ENCODE peak calls at places on chromosome 7, in four cellular contexts. X is heart left ventricle, W is astrocyte, L is GM23248. S is an unnamed sample.

GRCh38 chr7:43648725-43649406 is 66.0 kb downstream of the STK17A start:
- DNase-seq in L (peak; percentile 73), X (no peak), W (peak; percentile 97), S (no peak)

GRCh38 chr7:97298561-97298960 is 181.1 kb downstream of the SDHAF3 start:
- DNase-seq in L (no peak), X (no peak), W (peak; percentile 2), S (no peak)

GRCh38 chr7:92412745-92413144 is 34.5 kb upstream of the GATAD1 start:
- DNase-seq in L (no peak), W (no peak), X (no peak), S (no peak)

GRCh38 chr7:85205754-85206153 is 18.9 kb upstream of the SEMA3D start:
- DNase-seq in L (no peak), X (no peak), W (no peak), S (no peak)

GRCh38 chr7:90250601-90251303 is 5.8 kb downstream of the CFAP69 start:
- DNase-seq in L (peak; percentile 86), X (no peak), W (peak; percentile 57), S (no peak)

GRCh38 chr7:2242541-2243482 is 786 bp downstream of the NUDT1 start:
- DNase-seq in W (no peak), X (no peak), L (peak; percentile 69), S (no peak)

GRCh38 chr7:27262121-27262520 is 19.5 kb downstream of the EVX1 start:
- DNase-seq in W (no peak), X (no peak), L (peak; percentile 40), S (no peak)

GRCh38 chr7:95897557-95898183 is 125.3 kb downstream of the DYNC1I1 start:
- DNase-seq in L (no peak), W (no peak), X (no peak), S (no peak)

GRCh38 chr7:51827641-51828040 is 511.0 kb upstream of the COBL start:
- DNase-seq in L (no peak), W (no peak), X (no peak), S (no peak)

GRCh38 chr7:128322040-128322643 is 21.6 kb downstream of the RBM28 start:
- DNase-seq in L (peak; percentile 78), W (peak; percentile 28), X (no peak), S (no peak)

GRCh38 chr7:29538322-29538874 is 25.2 kb upstream of the PRR15 start:
- DNase-seq in W (no peak), L (no peak), X (no peak), S (no peak)

GRCh38 chr7:28988818-28989595 is 30.9 kb upstream of the TRIL start:
- DNase-seq in X (no peak), L (peak; percentile 97), W (peak; percentile 98), S (no peak)

GRCh38 chr7:55516399-55516798 is 55.9 kb downstream of the VOPP1 start:
- DNase-seq in L (no peak), X (no peak), W (no peak), S (no peak)

GRCh38 chr7:121083138-121083789 is 94.8 kb downstream of the CPED1 start:
- DNase-seq in L (peak; percentile 87), X (no peak), W (peak; percentile 75), S (no peak)

GRCh38 chr7:87231243-87231642 is 11.7 kb upstream of the TMEM243 start:
- DNase-seq in W (no peak), L (no peak), X (peak; percentile 20), S (no peak)

GRCh38 chr7:107701191-107701590 is 40.6 kb downstream of the SLC26A4 start:
- DNase-seq in X (no peak), W (no peak), L (no peak), S (no peak)

GRCh38 chr7:142939226-142939910 is at the start of gene LLCFC1:
- DNase-seq in L (no peak), W (no peak), X (no peak), S (peak; percentile 52)

GRCh38 chr7:29878081-29878688 is 71.9 kb downstream of the WIPF3 start:
- DNase-seq in W (peak; percentile 12), X (no peak), L (peak; percentile 67), S (no peak)

GRCh38 chr7:140990193-140990962 is 24.4 kb downstream of the MRPS33 start:
- DNase-seq in W (no peak), X (no peak), L (no peak), S (no peak)

GRCh38 chr7:106552645-106553445 is 108.1 kb downstream of the CCDC71L start:
- DNase-seq in W (no peak), L (no peak), X (no peak), S (no peak)

GRCh38 chr7:149879801-149880738 is 6.3 kb downstream of the ATP6V0E2 start:
- DNase-seq in W (no peak), L (no peak), X (peak; percentile 17), S (no peak)

GRCh38 chr7:79692015-79692414 is 238.5 kb upstream of the MAGI2 start:
- DNase-seq in X (no peak), W (peak; percentile 79), L (peak; percentile 83), S (no peak)

GRCh38 chr7:47657126-47657525 is 75.2 kb upstream of the TNS3 start:
- DNase-seq in W (no peak), L (no peak), X (no peak), S (no peak)

GRCh38 chr7:109387530-109387929 is 817.9 kb downstream of the DNAJB9 start:
- DNase-seq in L (no peak), W (no peak), X (no peak), S (no peak)

GRCh38 chr7:78083466-78084120 is 285.0 kb downstream of the PHTF2 start:
- DNase-seq in L (no peak), X (no peak), W (peak; percentile 31), S (no peak)

GRCh38 chr7:138350701-138351357 is 109.2 kb upstream of the TRIM24 start:
- DNase-seq in L (no peak), W (peak; percentile 10), X (no peak), S (no peak)

GRCh38 chr7:15977663-15978062 is 291.2 kb upstream of the MEOX2 start:
- DNase-seq in W (peak; percentile 73), L (peak; percentile 51), X (no peak), S (no peak)

GRCh38 chr7:71419546-71420337 is 287.8 kb downstream of the GALNT17 start:
- DNase-seq in L (no peak), W (no peak), X (no peak), S (no peak)

GRCh38 chr7:158362001-158362400 is 225.6 kb downstream of the PTPRN2 start:
- DNase-seq in L (no peak), X (no peak), W (no peak), S (no peak)

GRCh38 chr7:47314728-47315601 is 266.9 kb downstream of the TNS3 start:
- DNase-seq in L (peak; percentile 53), W (peak; percentile 89), X (peak; percentile 66), S (no peak)

GRCh38 chr7:135597181-135597925 is 39.6 kb downstream of the NUP205 start:
- DNase-seq in L (peak; percentile 71), W (peak; percentile 45), X (no peak), S (no peak)

DNA sequence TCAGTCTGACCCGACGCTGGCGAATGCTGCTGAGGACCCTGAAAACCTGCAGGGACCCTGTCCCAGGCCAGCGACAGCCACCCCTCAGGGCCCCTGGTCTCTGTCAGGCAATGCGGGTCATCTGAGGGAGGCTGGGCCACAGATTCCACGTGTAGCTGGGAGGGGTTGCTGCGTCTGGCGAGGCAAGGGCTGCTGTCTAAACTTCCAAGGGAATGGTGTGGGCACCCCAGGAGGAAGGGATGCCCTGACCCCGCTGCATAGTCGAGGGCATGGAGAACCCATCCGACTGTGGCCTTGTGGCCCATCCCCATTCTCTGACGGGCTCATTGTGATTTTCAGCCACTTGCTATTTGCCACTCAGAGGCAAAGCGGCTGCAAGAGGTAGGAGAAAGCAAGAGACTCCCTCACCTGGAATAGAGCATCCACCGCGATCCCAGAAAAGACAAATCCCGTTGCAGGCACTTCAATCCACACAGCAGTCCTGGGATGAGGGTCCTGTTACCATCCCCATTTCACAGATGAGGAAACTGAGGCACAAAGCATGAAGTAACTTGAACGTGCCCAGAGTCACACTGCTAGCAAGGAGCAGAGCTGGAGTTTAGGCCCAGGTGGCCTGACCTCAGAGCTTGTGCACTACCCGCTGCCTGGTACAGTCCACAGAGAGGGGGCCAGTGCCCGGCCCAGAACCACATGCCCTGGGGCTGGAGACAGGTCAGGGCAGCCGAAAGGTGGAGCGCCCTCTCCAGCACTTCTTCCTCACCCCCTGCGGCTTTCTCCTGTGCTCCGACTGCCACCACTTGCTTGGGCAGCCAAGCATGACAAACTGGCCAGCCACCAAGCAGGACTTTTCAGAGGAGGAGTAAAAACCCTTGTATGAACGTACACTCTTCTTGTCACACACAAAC is 163.8 kb upstream of the KLF14 start:
- DNase-seq in W (no peak), L (peak; percentile 47), X (no peak), S (no peak)
- H3K4me1 ChIP-seq in W (peaks cover 92% of the 10 kb centered on the region), L (peaks cover 97% of the 10 kb centered on the region), X (peaks cover 85% of the 10 kb centered on the region), S (peaks cover 6% of the 10 kb centered on the region)

GRCh38 chr7:123500878-123501489 is 33.4 kb downstream of the IQUB start:
- DNase-seq in W (no peak), X (no peak), L (no peak), S (no peak)
- H3K27ac ChIP-seq in W (no peak overlapping the region), X (no peak overlapping the region), L (no peak overlapping the region), S (no peak overlapping the region)

GRCh38 chr7:154684651-154685563 is 318.0 kb downstream of the PAXIP1 start:
- DNase-seq in X (no peak), W (no peak), L (no peak), S (no peak)

GRCh38 chr7:154685564-154685901 is 317.4 kb downstream of the PAXIP1 start:
- DNase-seq in L (no peak), W (no peak), X (no peak), S (no peak)

GRCh38 chr7:154680894-154681659 is 321.8 kb downstream of the PAXIP1 start:
- DNase-seq in L (no peak), X (no peak), W (no peak), S (no peak)

GRCh38 chr7:154679689-154680088 is 323.2 kb downstream of the PAXIP1 start:
- DNase-seq in W (no peak), L (no peak), X (no peak), S (no peak)

DNA sequence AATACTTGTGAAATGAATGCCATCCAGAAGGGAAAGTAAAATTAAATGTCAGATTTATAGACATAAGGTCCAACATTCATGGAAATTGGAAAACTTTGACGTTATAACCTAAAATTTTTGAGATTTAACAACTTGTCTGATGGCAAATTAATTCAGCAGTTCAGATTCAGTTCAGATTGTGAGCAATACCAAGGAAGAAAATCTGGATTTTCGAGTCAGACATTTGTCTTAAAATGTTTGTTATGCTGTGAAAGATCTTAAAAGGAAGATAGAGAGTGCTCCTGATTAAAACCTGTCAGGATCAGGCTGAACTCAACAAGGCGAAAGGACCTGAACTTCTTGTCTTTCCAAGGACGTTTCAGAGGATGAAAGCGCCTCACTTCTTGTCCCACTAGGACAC is 320.9 kb downstream of the PAXIP1 start:
- DNase-seq in W (no peak), L (no peak), X (no peak), S (no peak)
- H3K4me1 ChIP-seq in W (no peaks in the 10 kb centered on the region), L (no peaks in the 10 kb centered on the region), X (no peaks in the 10 kb centered on the region), S (no peaks in the 10 kb centered on the region)

GRCh38 chr7:100721505-100721812 is 1.2 kb downstream of the EPO start:
- DNase-seq in L (no peak), W (no peak), X (no peak), S (no peak)

GRCh38 chr7:100719523-100720319 is 547 bp upstream of the EPO start:
- DNase-seq in X (no peak), L (peak; percentile 68), W (peak; percentile 19), S (no peak)

GRCh38 chr7:100722480-100723212 is 2.4 kb downstream of the EPO start:
- DNase-seq in X (no peak), L (no peak), W (no peak), S (no peak)

GRCh38 chr7:100720645-100721504 is 607 bp downstream of the EPO start:
- DNase-seq in L (peak; percentile 16), X (no peak), W (no peak), S (no peak)

DNA sequence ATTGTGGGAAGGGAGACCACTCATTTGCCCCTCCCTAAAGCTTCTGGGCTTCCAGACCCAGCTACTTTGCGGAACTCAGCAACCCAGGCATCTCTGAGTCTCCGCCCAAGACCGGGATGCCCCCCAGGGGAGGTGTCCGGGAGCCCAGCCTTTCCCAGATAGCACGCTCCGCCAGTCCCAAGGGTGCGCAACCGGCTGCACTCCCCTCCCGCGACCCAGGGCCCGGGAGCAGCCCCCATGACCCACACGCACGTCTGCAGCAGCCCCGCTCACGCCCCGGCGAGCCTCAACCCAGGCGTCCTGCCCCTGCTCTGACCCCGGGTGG is at the start of gene EPO:
- DNase-seq in L (peak; percentile 31), W (no peak), X (no peak), S (no peak)
- H3K27ac ChIP-seq in L (no peak within 1 kb of the TSS), W (no peak within 1 kb of the TSS), X (no peak within 1 kb of the TSS), S (no peak within 1 kb of the TSS)

S was measured in iPS DF 6.9.